ENCODE peak calls at places on chromosomes 13 and 19, in six cellular contexts. T is neural progenitor cell, P is BE2C, K is thoracic aorta, A is Caco-2, N is kidney epithelial cell. V is an unnamed sample.

GRCh38 chr19:13794388-13794751 is 873 bp upstream of the ZSWIM4 start:
- DNase-seq in T (no peak), A (no peak), K (peak; percentile 60), N (no peak), P (peak; percentile 26), V (peak; percentile 83)

GRCh38 chr13:102139626-102140025 is 262.2 kb downstream of the FGF14 start:
- DNase-seq in N (no peak), T (no peak), K (no peak), P (no peak), A (no peak), V (no peak)

GRCh38 chr19:38666662-38667448 is 19.4 kb downstream of the ACTN4 start:
- DNase-seq in T (peak; percentile 58), P (no peak), K (no peak), A (no peak), N (no peak), V (no peak)

GRCh38 chr19:49906879-49907564 is 10.3 kb upstream of the IL4I1 start:
- DNase-seq in N (no peak), K (no peak), T (no peak), P (no peak), A (no peak), V (no peak)

GRCh38 chr19:18848860-18849661 is 17.3 kb downstream of the UPF1 start:
- DNase-seq in T (no peak), A (no peak), N (no peak), K (peak; percentile 46), P (peak; percentile 64), V (no peak)

GRCh38 chr13:113110048-113110851 is 4.7 kb downstream of the F7 start:
- DNase-seq in T (no peak), P (peak; percentile 13), K (no peak), A (peak; percentile 32), N (no peak), V (no peak)

GRCh38 chr19:47351545-47351944 is 2.4 kb downstream of the DHX34 start:
- DNase-seq in K (no peak), P (peak; percentile 47), A (no peak), T (peak; percentile 31), N (no peak), V (no peak)

GRCh38 chr19:48613024-48613851 is 1.6 kb downstream of the FAM83E start:
- DNase-seq in A (no peak), K (no peak), N (no peak), P (no peak), T (no peak), V (no peak)

GRCh38 chr13:89363144-89363543 is 1692.0 kb downstream of the SLITRK5 start:
- DNase-seq in A (no peak), T (no peak), P (no peak), K (no peak), N (no peak), V (no peak)

GRCh38 chr13:110699148-110700145 is 6.5 kb downstream of the CARS2 start:
- DNase-seq in N (no peak), T (no peak), A (no peak), P (no peak), K (no peak), V (no peak)

GRCh38 chr13:113573065-113573464 is 11.5 kb upstream of the TFDP1 start:
- DNase-seq in N (no peak), A (no peak), K (no peak), T (no peak), P (no peak), V (no peak)

GRCh38 chr19:33998739-33999345 is 173.5 kb upstream of the LSM14A start:
- DNase-seq in N (no peak), K (no peak), T (no peak), A (no peak), P (no peak), V (no peak)

GRCh38 chr13:23372264-23372905 is 61.1 kb downstream of the SACS start:
- DNase-seq in P (no peak), N (no peak), T (no peak), K (no peak), A (no peak), V (no peak)

GRCh38 chr19:58366576-58367430 is 4.3 kb upstream of the ZNF497 start:
- DNase-seq in T (no peak), N (no peak), P (no peak), A (no peak), K (no peak), V (no peak)

GRCh38 chr13:100063333-100063732 is 25.6 kb upstream of the PCCA start:
- DNase-seq in T (no peak), K (no peak), P (no peak), A (no peak), N (no peak), V (no peak)

GRCh38 chr13:99983401-99984133 is 2.0 kb downstream of the ZIC2 start:
- DNase-seq in P (no peak), A (no peak), T (peak; percentile 48), N (no peak), K (no peak), V (no peak)

GRCh38 chr13:50403311-50403710 is 388.1 kb downstream of the KCNRG start:
- DNase-seq in A (no peak), K (no peak), P (peak; percentile 28), T (no peak), N (no peak), V (no peak)

GRCh38 chr19:39542198-39542597 is 2.2 kb upstream of the EID2 start:
- DNase-seq in N (no peak), K (no peak), A (no peak), T (peak; percentile 60), P (no peak), V (no peak)

GRCh38 chr19:1756264-1756663 is 3.0 kb downstream of the ONECUT3 start:
- DNase-seq in P (no peak), T (no peak), K (no peak), N (no peak), A (no peak), V (no peak)

GRCh38 chr13:84917252-84917878 is 881.9 kb downstream of the SLITRK6 start:
- DNase-seq in T (no peak), N (no peak), P (no peak), K (no peak), A (no peak), V (no peak)

GRCh38 chr13:110565296-110565695 is 3.8 kb upstream of the RAB20 start:
- DNase-seq in K (no peak), T (no peak), P (no peak), N (no peak), A (no peak), V (no peak)

GRCh38 chr13:40518481-40518882 is 148.0 kb downstream of the FOXO1 start:
- DNase-seq in P (no peak), T (no peak), N (peak; percentile 47), K (no peak), A (no peak), V (no peak)

GRCh38 chr13:44764334-44764733 is 188.2 kb upstream of the TSC22D1 start:
- DNase-seq in N (no peak), K (no peak), P (no peak), A (peak; percentile 70), T (peak; percentile 26), V (no peak)

GRCh38 chr13:33015791-33016323 is 366 bp upstream of the KL start:
- DNase-seq in K (no peak), A (no peak), N (no peak), P (no peak), T (peak; percentile 45), V (no peak)
- H3K4me3 ChIP-seq in K (peak overlapping the region; percentile 68), A (peak overlapping the region; percentile 59), N (peak overlapping the region; percentile 36), P (peak overlapping the region; percentile 27), T (peak overlapping the region; percentile 39), V (no peak overlapping the region)

GRCh38 chr19:611506-611869 is 21.8 kb downstream of the HCN2 start:
- DNase-seq in K (no peak), P (no peak), T (no peak), N (peak; percentile 76), A (no peak), V (peak; percentile 96)

GRCh38 chr19:609001-609340 is 19.3 kb downstream of the HCN2 start:
- DNase-seq in K (no peak), A (no peak), P (no peak), T (no peak), N (no peak), V (no peak)

GRCh38 chr19:608155-609000 is 18.7 kb downstream of the HCN2 start:
- DNase-seq in A (no peak), T (no peak), K (no peak), N (no peak), P (no peak), V (no peak)

GRCh38 chr19:610801-611505 is 21.3 kb downstream of the HCN2 start:
- DNase-seq in K (no peak), P (peak; percentile 86), A (no peak), N (no peak), T (no peak), V (no peak)

GRCh38 chr19:610071-610800 is 20.6 kb downstream of the HCN2 start:
- DNase-seq in N (no peak), T (no peak), K (no peak), P (no peak), A (no peak), V (no peak)
- H3K4me3 ChIP-seq in N (no peak overlapping the region), T (no peak overlapping the region), K (peak overlapping the region; percentile 32), P (peak overlapping the region; percentile 25), A (no peak overlapping the region), V (no peak overlapping the region)

GRCh38 chr19:12667903-12668302 is 1.3 kb downstream of the WDR83 start:
- DNase-seq in P (no peak), A (no peak), T (no peak), K (no peak), N (no peak), V (no peak)

GRCh38 chr19:12666305-12667048 is at the start of the genes MAN2B1 and WDR83:
- DNase-seq in K (no peak), T (peak; percentile 94), A (peak; percentile 66), P (peak; percentile 88), N (no peak), V (no peak)

GRCh38 chr19:12664406-12665280 is 1.9 kb downstream of the MAN2B1 start:
- DNase-seq in A (peak; percentile 53), T (peak; percentile 77), N (no peak), K (no peak), P (peak; percentile 64), V (no peak)

GRCh38 chr19:12665646-12666304 is 767 bp downstream of the MAN2B1 start:
- DNase-seq in T (no peak), N (no peak), K (no peak), P (no peak), A (no peak), V (no peak)

GRCh38 chr19:12665281-12665573 is 1.3 kb downstream of the MAN2B1 start:
- DNase-seq in A (no peak), N (no peak), K (no peak), T (no peak), P (no peak), V (no peak)
- H3K4me3 ChIP-seq in A (no peak overlapping the region), N (no peak overlapping the region), K (peak overlapping the region; percentile 91), T (no peak overlapping the region), P (no peak overlapping the region), V (no peak overlapping the region)

GRCh38 chr19:16015805-16016173 is 60.5 kb upstream of the TPM4 start:
- DNase-seq in K (no peak), N (no peak), A (no peak), P (no peak), T (no peak), V (no peak)
- H3K4me3 ChIP-seq in K (no peak overlapping the region), N (no peak overlapping the region), A (no peak overlapping the region), P (no peak overlapping the region), T (no peak overlapping the region), V (no peak overlapping the region)